ENCODE peak calls at places on chromosome 13, in seven cellular contexts. One of them, this sample, is unnamed.

GRCh38 chr13:94558721-94559120 is 37.2 kb downstream of the TGDS start:
- DNase-seq in H9: no peak
- DNase-seq in IMR-90: no peak
- DNase-seq in neuronal stem cell: no peak
- DNase-seq in H1: no peak
- DNase-seq in mesenchymal stem cell: no peak
- DNase-seq in mesendoderm: peak; percentile 19
- DNase-seq in this sample: no peak

GRCh38 chr13:63853816-63854215 is 2438.2 kb upstream of the PCDH20 start:
- DNase-seq in mesenchymal stem cell: no peak
- DNase-seq in neuronal stem cell: no peak
- DNase-seq in H1: no peak
- DNase-seq in mesendoderm: peak; percentile 78
- DNase-seq in IMR-90: no peak
- DNase-seq in H9: no peak
- DNase-seq in this sample: no peak

GRCh38 chr13:102877285-102877684 is 31.5 kb downstream of the ERCC5 start:
- DNase-seq in H9: no peak
- DNase-seq in neuronal stem cell: no peak
- DNase-seq in mesendoderm: peak; percentile 5
- DNase-seq in H1: no peak
- DNase-seq in IMR-90: peak; percentile 61
- DNase-seq in mesenchymal stem cell: peak; percentile 33
- DNase-seq in this sample: no peak

GRCh38 chr13:111213964-111214726 is 99.0 kb downstream of the ARHGEF7 start:
- DNase-seq in mesendoderm: no peak
- DNase-seq in mesenchymal stem cell: no peak
- DNase-seq in H9: no peak
- DNase-seq in IMR-90: no peak
- DNase-seq in neuronal stem cell: no peak
- DNase-seq in H1: no peak
- DNase-seq in this sample: peak; percentile 65

GRCh38 chr13:51960766-51961165 is 50.5 kb downstream of the ATP7B start:
- DNase-seq in mesenchymal stem cell: no peak
- DNase-seq in H9: no peak
- DNase-seq in H1: no peak
- DNase-seq in IMR-90: no peak
- DNase-seq in neuronal stem cell: no peak
- DNase-seq in mesendoderm: no peak
- DNase-seq in this sample: no peak

GRCh38 chr13:34046457-34046856 is 228.5 kb downstream of the RFC3 start:
- DNase-seq in H1: no peak
- DNase-seq in mesendoderm: no peak
- DNase-seq in neuronal stem cell: no peak
- DNase-seq in mesenchymal stem cell: no peak
- DNase-seq in H9: no peak
- DNase-seq in IMR-90: no peak
- DNase-seq in this sample: no peak

GRCh38 chr13:57624565-57625435 is 6.7 kb upstream of the PCDH17 start:
- DNase-seq in H9: peak; percentile 61
- DNase-seq in IMR-90: peak; percentile 41
- DNase-seq in mesendoderm: peak; percentile 86
- DNase-seq in H1: no peak
- DNase-seq in neuronal stem cell: peak; percentile 77
- DNase-seq in mesenchymal stem cell: peak; percentile 79
- DNase-seq in this sample: peak; percentile 78

GRCh38 chr13:102003848-102004570 is 397.8 kb downstream of the FGF14 start:
- DNase-seq in mesenchymal stem cell: no peak
- DNase-seq in IMR-90: no peak
- DNase-seq in mesendoderm: no peak
- DNase-seq in H9: no peak
- DNase-seq in neuronal stem cell: no peak
- DNase-seq in H1: no peak
- DNase-seq in this sample: no peak

GRCh38 chr13:113927661-113928581 is 46.0 kb downstream of the C13orf46 start:
- DNase-seq in H1: no peak
- DNase-seq in neuronal stem cell: no peak
- DNase-seq in mesenchymal stem cell: peak; percentile 97
- DNase-seq in mesendoderm: no peak
- DNase-seq in H9: peak; percentile 22
- DNase-seq in IMR-90: peak; percentile 99
- DNase-seq in this sample: peak; percentile 71

GRCh38 chr13:67632590-67632989 is 402.5 kb upstream of the PCDH9 start:
- DNase-seq in IMR-90: peak; percentile 16
- DNase-seq in mesendoderm: no peak
- DNase-seq in mesenchymal stem cell: peak; percentile 11
- DNase-seq in H9: no peak
- DNase-seq in neuronal stem cell: no peak
- DNase-seq in H1: no peak
- DNase-seq in this sample: no peak

GRCh38 chr13:62250501-62251175 is 835.0 kb upstream of the PCDH20 start:
- DNase-seq in mesenchymal stem cell: peak; percentile 92
- DNase-seq in H9: no peak
- DNase-seq in H1: no peak
- DNase-seq in neuronal stem cell: no peak
- DNase-seq in mesendoderm: no peak
- DNase-seq in IMR-90: no peak
- DNase-seq in this sample: peak; percentile 18

GRCh38 chr13:45933203-45934014 is 81.9 kb upstream of the SIAH3 start:
- DNase-seq in H9: no peak
- DNase-seq in mesendoderm: no peak
- DNase-seq in mesenchymal stem cell: no peak
- DNase-seq in H1: no peak
- DNase-seq in IMR-90: no peak
- DNase-seq in neuronal stem cell: no peak
- DNase-seq in this sample: no peak

GRCh38 chr13:41974262-41974900 is 13.5 kb upstream of the VWA8 start:
- DNase-seq in H1: no peak
- DNase-seq in H9: no peak
- DNase-seq in mesenchymal stem cell: no peak
- DNase-seq in mesendoderm: no peak
- DNase-seq in neuronal stem cell: no peak
- DNase-seq in IMR-90: no peak
- DNase-seq in this sample: peak; percentile 44
- H3K9ac ChIP-seq in H1: no peak overlapping the region
- H3K9ac ChIP-seq in H9: no peak overlapping the region
- H3K9ac ChIP-seq in mesenchymal stem cell: no peak overlapping the region
- H3K9ac ChIP-seq in mesendoderm: no peak overlapping the region
- H3K9ac ChIP-seq in neuronal stem cell: no peak overlapping the region
- H3K9ac ChIP-seq in IMR-90: no peak overlapping the region
- H3K9ac ChIP-seq in this sample: no peak overlapping the region

DNA sequence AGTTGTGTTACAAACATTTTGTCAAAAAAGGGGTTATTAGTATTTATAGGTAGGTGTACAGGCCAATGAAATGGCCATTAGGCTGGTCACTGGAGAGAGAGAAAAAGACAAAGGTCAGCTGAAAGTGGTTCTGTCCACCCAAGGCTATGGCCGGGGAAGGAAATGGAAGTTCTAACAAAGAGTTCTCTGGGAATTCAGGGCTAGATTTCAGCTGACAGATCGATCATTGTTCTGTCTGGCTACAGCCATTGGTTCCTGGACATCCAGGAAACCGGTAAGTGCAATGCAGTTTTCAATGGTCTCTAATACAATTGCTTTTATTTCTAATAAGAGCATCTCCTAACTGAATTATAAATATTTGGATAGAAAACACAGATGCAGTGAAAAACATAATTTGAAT is 42.5 kb downstream of the MBNL2 start:
- DNase-seq in H1: no peak
- DNase-seq in neuronal stem cell: no peak
- DNase-seq in IMR-90: no peak
- DNase-seq in H9: no peak
- DNase-seq in mesendoderm: no peak
- DNase-seq in mesenchymal stem cell: no peak
- DNase-seq in this sample: no peak
- H2BK5ac ChIP-seq in H1: no peak overlapping the region
- H2BK5ac ChIP-seq in neuronal stem cell: no peak overlapping the region
- H2BK5ac ChIP-seq in IMR-90: no peak overlapping the region
- H2BK5ac ChIP-seq in H9: no peak overlapping the region
- H2BK5ac ChIP-seq in mesendoderm: no peak overlapping the region
- H2BK5ac ChIP-seq in mesenchymal stem cell: no peak overlapping the region
- H2BK5ac ChIP-seq in this sample: no peak overlapping the region

DNA sequence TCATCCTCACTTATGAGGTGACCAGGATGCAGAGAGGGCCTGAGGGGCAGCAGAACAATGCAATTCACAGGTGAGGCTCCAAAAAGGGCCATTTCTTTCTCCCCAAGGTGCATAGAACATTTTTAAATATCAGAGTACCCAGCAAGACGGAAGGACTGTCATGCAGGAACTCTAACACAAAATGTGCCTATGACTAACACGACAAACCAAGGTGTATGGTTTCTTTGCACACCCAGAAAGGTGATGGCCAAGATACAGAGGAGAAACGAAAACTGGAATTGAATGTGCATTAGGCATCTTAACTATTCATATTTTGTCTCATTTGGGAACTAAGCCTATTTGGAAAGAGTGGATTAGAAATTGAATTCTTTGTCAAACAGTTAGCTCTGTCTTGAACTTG is 29.9 kb downstream of the SHISA2 start:
- DNase-seq in H1: no peak
- DNase-seq in mesendoderm: no peak
- DNase-seq in neuronal stem cell: no peak
- DNase-seq in mesenchymal stem cell: no peak
- DNase-seq in IMR-90: no peak
- DNase-seq in H9: no peak
- DNase-seq in this sample: no peak
- H3K27ac ChIP-seq in H1: no peak overlapping the region
- H3K27ac ChIP-seq in mesendoderm: no peak overlapping the region
- H3K27ac ChIP-seq in neuronal stem cell: no peak overlapping the region
- H3K27ac ChIP-seq in mesenchymal stem cell: peak overlapping the region; percentile 83
- H3K27ac ChIP-seq in IMR-90: no peak overlapping the region
- H3K27ac ChIP-seq in H9: no peak overlapping the region
- H3K27ac ChIP-seq in this sample: no peak overlapping the region

DNA sequence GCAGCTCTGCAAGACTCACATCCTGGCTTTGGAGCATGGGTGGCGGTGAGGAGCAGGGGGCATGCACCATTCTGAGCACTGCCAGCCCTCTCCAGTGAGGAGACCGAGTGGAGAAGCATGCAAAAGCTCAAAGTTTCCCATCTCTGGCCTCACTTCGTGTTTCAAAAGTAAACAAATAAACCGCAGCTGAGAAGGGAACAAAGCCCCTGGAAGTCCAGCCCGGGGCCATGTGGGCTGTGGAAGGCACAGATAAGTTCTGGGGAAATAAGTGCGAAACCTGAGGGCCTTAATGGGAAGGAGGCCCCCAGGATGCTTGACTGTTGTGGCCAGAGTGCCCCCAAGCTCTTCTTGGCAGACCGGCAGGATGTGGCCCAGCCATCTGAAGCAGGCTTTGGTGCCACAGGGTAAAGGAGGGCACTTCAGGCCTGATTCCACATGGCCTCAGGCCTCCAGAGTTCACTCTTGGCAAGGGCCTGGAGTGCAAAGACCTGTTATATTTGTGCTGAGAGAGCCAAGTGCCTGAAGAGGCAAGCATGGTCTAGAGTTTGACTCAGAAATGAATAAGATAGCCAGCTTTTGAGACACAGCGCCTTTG is 1.2 kb downstream of the MEDAG start:
- DNase-seq in H9: no peak
- DNase-seq in mesendoderm: peak; percentile 25
- DNase-seq in mesenchymal stem cell: peak; percentile 95
- DNase-seq in IMR-90: peak; percentile 51
- DNase-seq in H1: no peak
- DNase-seq in neuronal stem cell: no peak
- DNase-seq in this sample: no peak
- H3K9ac ChIP-seq in H9: no peak overlapping the region
- H3K9ac ChIP-seq in mesendoderm: no peak overlapping the region
- H3K9ac ChIP-seq in mesenchymal stem cell: peak overlapping the region; percentile 92
- H3K9ac ChIP-seq in IMR-90: no peak overlapping the region
- H3K9ac ChIP-seq in H1: no peak overlapping the region
- H3K9ac ChIP-seq in neuronal stem cell: no peak overlapping the region
- H3K9ac ChIP-seq in this sample: no peak overlapping the region

DNA sequence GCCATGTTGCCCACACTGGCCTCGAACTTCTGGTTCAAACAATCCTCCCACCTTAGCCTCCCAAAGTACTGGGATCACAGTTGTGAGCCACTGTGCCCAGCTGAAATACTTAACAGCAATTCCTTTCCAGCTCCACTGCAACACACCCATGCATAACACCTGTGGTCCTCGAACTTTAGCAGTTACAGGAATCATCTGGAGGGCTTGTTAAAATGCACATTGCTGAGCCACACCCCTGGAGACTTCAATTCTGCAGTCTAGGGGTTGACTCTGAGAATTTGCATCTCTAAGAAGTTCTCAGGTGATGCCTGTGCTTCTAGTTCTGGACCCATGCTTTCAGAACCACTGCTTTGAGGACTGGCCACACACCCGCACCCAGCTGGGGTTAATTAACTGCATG is 53.1 kb upstream of the UBL3 start:
- DNase-seq in mesenchymal stem cell: no peak
- DNase-seq in H9: no peak
- DNase-seq in IMR-90: no peak
- DNase-seq in mesendoderm: no peak
- DNase-seq in neuronal stem cell: no peak
- DNase-seq in H1: no peak
- DNase-seq in this sample: no peak
- H2BK5ac ChIP-seq in mesenchymal stem cell: no peak overlapping the region
- H2BK5ac ChIP-seq in H9: no peak overlapping the region
- H2BK5ac ChIP-seq in IMR-90: no peak overlapping the region
- H2BK5ac ChIP-seq in mesendoderm: no peak overlapping the region
- H2BK5ac ChIP-seq in neuronal stem cell: no peak overlapping the region
- H2BK5ac ChIP-seq in H1: no peak overlapping the region
- H2BK5ac ChIP-seq in this sample: no peak overlapping the region